ENCODE peak calls at places on chromosomes 1 and 21, in six cellular contexts. G is AG09309, S is prostate gland, Z is heart right ventricle, Y is cardiac muscle cell, O is cardiac fibroblast. R is an unnamed sample.

GRCh38 chr1:40096977-40097782 is at the start of gene PPT1:
- DNase-seq in O (peak; percentile 67), Z (peak; percentile 68), S (peak; percentile 75), G (no peak), Y (peak; percentile 67), R (peak; percentile 87)

GRCh38 chr1:70583522-70583921 is 172.5 kb downstream of the CTH start:
- DNase-seq in S (no peak), Z (no peak), O (no peak), G (no peak), Y (no peak), R (no peak)

GRCh38 chr1:164731161-164731747 is 172.3 kb downstream of the PBX1 start:
- DNase-seq in G (no peak), S (no peak), Y (no peak), O (no peak), Z (no peak), R (no peak)

GRCh38 chr1:54287176-54287650 is 87.2 kb downstream of the MRPL37 start:
- DNase-seq in Z (peak; percentile 82), S (peak; percentile 87), O (peak; percentile 77), Y (peak; percentile 88), G (no peak), R (peak; percentile 55)

GRCh38 chr1:179002552-179003345 is 22.9 kb upstream of the FAM20B start:
- DNase-seq in G (no peak), Z (peak; percentile 74), Y (peak; percentile 74), O (peak; percentile 64), S (peak; percentile 51), R (peak; percentile 52)

GRCh38 chr1:221418346-221418745 is 323.5 kb downstream of the DUSP10 start:
- DNase-seq in G (no peak), Y (peak; percentile 23), S (no peak), O (peak; percentile 22), Z (no peak), R (no peak)

GRCh38 chr1:61853545-61853944 is 111.3 kb downstream of the PATJ start:
- DNase-seq in O (peak; percentile 47), Z (no peak), S (no peak), Y (peak; percentile 59), G (peak; percentile 11), R (no peak)

GRCh38 chr1:78491311-78492071 is 717 bp downstream of the PTGFR start:
- DNase-seq in O (peak; percentile 51), Z (peak; percentile 6), G (no peak), Y (peak; percentile 67), S (no peak), R (no peak)

GRCh38 chr1:81823082-81823481 is 22.3 kb downstream of the ADGRL2 start:
- DNase-seq in G (no peak), Y (no peak), S (no peak), O (no peak), Z (no peak), R (no peak)

GRCh38 chr1:226086776-226087175 is 24.3 kb downstream of the H3-3A start:
- DNase-seq in O (no peak), Z (no peak), G (no peak), S (no peak), Y (no peak), R (no peak)

GRCh38 chr1:232981161-232981560 is 30.8 kb downstream of the NTPCR start:
- DNase-seq in Z (no peak), Y (no peak), S (no peak), O (no peak), G (no peak), R (no peak)

GRCh38 chr1:240539700-240540414 is 72.1 kb downstream of the GREM2 start:
- DNase-seq in Z (no peak), Y (no peak), G (no peak), S (no peak), O (no peak), R (no peak)

GRCh38 chr1:93816970-93817738 is 61.9 kb downstream of the DNTTIP2 start:
- DNase-seq in Z (peak; percentile 44), Y (peak; percentile 96), S (no peak), G (peak; percentile 25), O (peak; percentile 71), R (no peak)

GRCh38 chr1:222769181-222769580 is 32.2 kb downstream of the FAM177B start:
- DNase-seq in Z (no peak), Y (no peak), S (no peak), G (no peak), O (no peak), R (no peak)

GRCh38 chr1:234322979-234323378 is 50.3 kb upstream of the COA6 start:
- DNase-seq in S (peak; percentile 49), Z (no peak), G (no peak), O (peak; percentile 43), Y (peak; percentile 56), R (peak; percentile 15)

GRCh38 chr21:46455575-46456385 is 2.9 kb upstream of the DIP2A start:
- DNase-seq in S (no peak), Z (peak; percentile 39), Y (peak; percentile 90), O (peak; percentile 85), G (no peak), R (no peak)

GRCh38 chr1:237327061-237327460 is 285.1 kb downstream of the RYR2 start:
- DNase-seq in O (no peak), Y (peak; percentile 0), Z (no peak), G (no peak), S (no peak), R (no peak)

GRCh38 chr1:233081686-233082085 is 131.3 kb downstream of the NTPCR start:
- DNase-seq in Z (no peak), Y (no peak), G (no peak), S (no peak), O (no peak), R (no peak)

GRCh38 chr1:214281902-214282695 is 1.1 kb downstream of the SMYD2 start:
- DNase-seq in Z (peak; percentile 64), Y (peak; percentile 76), S (no peak), O (peak; percentile 75), G (no peak), R (no peak)

GRCh38 chr1:230337266-230337665 is 88.9 kb downstream of the PGBD5 start:
- DNase-seq in Z (no peak), S (no peak), Y (no peak), G (no peak), O (no peak), R (no peak)

GRCh38 chr21:32135401-32136363 is 143.2 kb downstream of the MIS18A start:
- DNase-seq in G (peak; percentile 2), Y (no peak), S (no peak), Z (no peak), O (peak; percentile 0), R (peak; percentile 56)

GRCh38 chr1:180912211-180912800 is 391 bp upstream of the KIAA1614 start:
- DNase-seq in O (peak; percentile 41), G (no peak), S (no peak), Y (peak; percentile 58), Z (peak; percentile 32), R (no peak)

GRCh38 chr1:160429125-160429551 is 28.8 kb downstream of the VANGL2 start:
- DNase-seq in G (no peak), Z (no peak), O (peak; percentile 4), S (no peak), Y (no peak), R (no peak)

GRCh38 chr21:45945868-45946210 is 35.7 kb upstream of the COL6A1 start:
- DNase-seq in Z (no peak), G (no peak), S (no peak), Y (no peak), O (no peak), R (no peak)

GRCh38 chr1:234962340-234962989 is 166.2 kb downstream of the TOMM20 start:
- DNase-seq in G (peak; percentile 100), Z (peak; percentile 64), Y (peak; percentile 99), S (no peak), O (peak; percentile 99), R (peak; percentile 74)

GRCh38 chr1:232177438-232177837 is 452.5 kb downstream of the SIPA1L2 start:
- DNase-seq in Z (no peak), G (no peak), Y (no peak), O (no peak), S (no peak), R (no peak)

GRCh38 chr1:185441608-185442007 is 124.6 kb upstream of the IVNS1ABP start:
- DNase-seq in Z (no peak), O (peak; percentile 76), G (peak; percentile 42), Y (peak; percentile 45), S (no peak), R (no peak)

GRCh38 chr1:21152423-21153100 is 24.1 kb downstream of the EIF4G3 start:
- DNase-seq in O (peak; percentile 43), Y (no peak), S (no peak), Z (no peak), G (no peak), R (no peak)
- H3K4me3 ChIP-seq in O (no peak overlapping the region), Y (no peak overlapping the region), S (no peak overlapping the region), Z (no peak overlapping the region), G (no peak overlapping the region), R (no peak overlapping the region)

GRCh38 chr1:151990856-151991198 is 2.8 kb downstream of the S100A10 start:
- DNase-seq in O (peak; percentile 71), Y (peak; percentile 68), Z (peak; percentile 70), S (peak; percentile 79), G (no peak), R (no peak)

GRCh38 chr1:151989131-151989868 is 4.4 kb downstream of the S100A10 start:
- DNase-seq in G (no peak), Z (peak; percentile 48), S (peak; percentile 68), O (peak; percentile 92), Y (peak; percentile 84), R (no peak)

GRCh38 chr1:151988405-151988851 is 5.2 kb downstream of the S100A10 start:
- DNase-seq in S (no peak), Y (peak; percentile 85), G (peak; percentile 79), O (peak; percentile 86), Z (no peak), R (no peak)

GRCh38 chr1:151991663-151992344 is 1.9 kb downstream of the S100A10 start:
- DNase-seq in Z (no peak), Y (no peak), O (no peak), G (no peak), S (no peak), R (no peak)

GRCh38 chr1:151990058-151990855 is 3.4 kb downstream of the S100A10 start:
- DNase-seq in S (no peak), Y (peak; percentile 14), Z (no peak), G (no peak), O (no peak), R (no peak)
- H3K4me3 ChIP-seq in S (no peak overlapping the region), Y (no peak overlapping the region), Z (peak overlapping the region; percentile 2), G (no peak overlapping the region), O (peak overlapping the region; percentile 78), R (no peak overlapping the region)

DNA sequence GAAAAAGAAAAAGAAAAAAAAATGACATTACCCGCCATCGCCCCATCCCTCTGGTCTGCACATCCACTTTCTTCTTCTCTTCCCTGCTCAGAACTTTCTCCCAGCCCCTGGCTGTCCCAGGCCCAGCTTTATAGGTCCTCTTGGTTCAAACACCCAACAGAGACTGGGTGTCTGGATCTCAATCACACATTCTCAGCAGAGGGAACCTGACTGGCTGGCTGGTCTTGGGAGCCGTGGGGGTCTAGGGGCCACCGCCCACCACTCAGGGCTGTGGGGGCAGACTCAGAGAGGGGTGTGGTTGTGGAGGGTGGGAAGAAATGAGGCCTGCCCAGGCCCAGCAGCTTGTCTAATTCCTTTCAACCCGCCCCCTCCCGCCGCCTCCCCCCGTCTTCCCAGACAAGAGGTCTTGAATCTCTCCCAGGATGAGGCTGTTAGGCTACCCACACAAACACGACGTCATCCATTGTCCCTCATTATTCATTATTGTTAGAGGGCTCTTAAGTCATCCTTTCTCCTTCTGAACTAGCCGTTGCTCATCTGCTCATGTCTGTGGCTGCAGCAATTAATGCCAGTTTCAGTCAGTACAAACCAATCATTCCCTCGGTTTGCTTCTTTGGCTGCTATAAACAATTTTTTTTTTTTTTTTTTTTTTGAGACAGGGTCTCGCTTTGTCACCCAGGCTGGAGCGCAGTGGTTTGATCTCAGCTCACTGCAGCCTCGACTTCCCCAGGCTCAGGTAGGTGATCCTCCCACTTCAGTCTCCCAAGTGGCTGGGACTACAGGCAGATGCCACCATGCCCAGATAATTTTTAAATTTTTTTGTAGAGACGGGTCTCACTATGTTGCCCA is 40.6 kb upstream of the CLIC4 start:
- DNase-seq in O (peak; percentile 97), G (no peak), Y (peak; percentile 77), Z (peak; percentile 50), S (no peak), R (no peak)
- H3K4me3 ChIP-seq in O (peak overlapping the region; percentile 14), G (no peak overlapping the region), Y (no peak overlapping the region), Z (no peak overlapping the region), S (no peak overlapping the region), R (no peak overlapping the region)

GRCh38 chr1:8925960-8926359 is 19.7 kb upstream of the CA6 start:
- DNase-seq in S (no peak), Z (no peak), Y (no peak), O (no peak), G (no peak), R (no peak)
- H3K4me3 ChIP-seq in S (no peak overlapping the region), Z (no peak overlapping the region), Y (no peak overlapping the region), O (no peak overlapping the region), G (no peak overlapping the region), R (no peak overlapping the region)